ENCODE peak calls at places on chromosomes 12 and 14, in ten cellular contexts. L, S, U, J, X, H, D, K, N and M are unnamed samples.

GRCh38 chr12:111819191-111820158 is 22.6 kb upstream of the MAPKAPK5 start:
- DNase-seq in S (no peak), L (no peak), U (no peak), J (no peak), H (no peak), X (peak; percentile 42), N (peak; percentile 50), K (no peak), D (no peak), M (no peak)

GRCh38 chr12:58648151-58648550 is 272.2 kb downstream of the LRIG3 start:
- DNase-seq in H (no peak), N (no peak), K (no peak), U (no peak), X (no peak), J (no peak), D (no peak), S (no peak), L (no peak), M (no peak)

GRCh38 chr12:26831959-26832816 is 806 bp downstream of the ITPR2 start:
- DNase-seq in J (peak; percentile 76), H (peak; percentile 58), L (peak; percentile 66), S (peak; percentile 65), K (peak; percentile 45), D (no peak), N (peak; percentile 75), U (peak; percentile 56), X (peak; percentile 64), M (peak; percentile 64)

GRCh38 chr12:12214635-12215131 is 52.2 kb downstream of the LRP6 start:
- DNase-seq in U (no peak), J (no peak), S (no peak), X (no peak), N (no peak), K (no peak), D (no peak), H (no peak), L (no peak), M (no peak)

GRCh38 chr12:121769831-121770301 is 23.6 kb downstream of the RHOF start:
- DNase-seq in N (no peak), D (no peak), J (no peak), H (no peak), X (peak; percentile 44), L (no peak), S (no peak), K (no peak), U (no peak), M (no peak)

GRCh38 chr14:50085570-50086315 is 30.6 kb downstream of the VCPKMT start:
- DNase-seq in D (no peak), N (no peak), J (no peak), U (no peak), X (no peak), K (no peak), H (no peak), S (no peak), L (no peak), M (peak; percentile 44)

GRCh38 chr12:26623136-26623535 is 209.9 kb downstream of the ITPR2 start:
- DNase-seq in N (no peak), J (no peak), H (no peak), D (no peak), L (no peak), U (no peak), S (no peak), X (no peak), K (no peak), M (no peak)

GRCh38 chr12:78101946-78102635 is 271.4 kb downstream of the NAV3 start:
- DNase-seq in D (no peak), J (no peak), S (no peak), U (no peak), X (no peak), N (no peak), L (no peak), K (no peak), H (no peak), M (no peak)

GRCh38 chr12:131703161-131703560 is 7.7 kb upstream of the SFSWAP start:
- DNase-seq in N (no peak), S (no peak), L (no peak), H (no peak), K (no peak), J (no peak), D (no peak), U (no peak), X (no peak), M (no peak)

GRCh38 chr12:131699434-131699833 is 11.5 kb upstream of the SFSWAP start:
- DNase-seq in S (no peak), N (no peak), K (no peak), H (no peak), X (no peak), D (no peak), U (no peak), J (no peak), L (no peak), M (no peak)

GRCh38 chr12:131702573-131702877 is 8.4 kb upstream of the SFSWAP start:
- DNase-seq in D (no peak), J (no peak), H (no peak), X (no peak), L (no peak), S (no peak), N (no peak), U (no peak), K (no peak), M (no peak)

GRCh38 chr12:131700271-131700670 is 10.6 kb upstream of the SFSWAP start:
- DNase-seq in D (no peak), J (no peak), K (no peak), H (no peak), L (no peak), U (no peak), S (no peak), N (no peak), X (no peak), M (no peak)

DNA sequence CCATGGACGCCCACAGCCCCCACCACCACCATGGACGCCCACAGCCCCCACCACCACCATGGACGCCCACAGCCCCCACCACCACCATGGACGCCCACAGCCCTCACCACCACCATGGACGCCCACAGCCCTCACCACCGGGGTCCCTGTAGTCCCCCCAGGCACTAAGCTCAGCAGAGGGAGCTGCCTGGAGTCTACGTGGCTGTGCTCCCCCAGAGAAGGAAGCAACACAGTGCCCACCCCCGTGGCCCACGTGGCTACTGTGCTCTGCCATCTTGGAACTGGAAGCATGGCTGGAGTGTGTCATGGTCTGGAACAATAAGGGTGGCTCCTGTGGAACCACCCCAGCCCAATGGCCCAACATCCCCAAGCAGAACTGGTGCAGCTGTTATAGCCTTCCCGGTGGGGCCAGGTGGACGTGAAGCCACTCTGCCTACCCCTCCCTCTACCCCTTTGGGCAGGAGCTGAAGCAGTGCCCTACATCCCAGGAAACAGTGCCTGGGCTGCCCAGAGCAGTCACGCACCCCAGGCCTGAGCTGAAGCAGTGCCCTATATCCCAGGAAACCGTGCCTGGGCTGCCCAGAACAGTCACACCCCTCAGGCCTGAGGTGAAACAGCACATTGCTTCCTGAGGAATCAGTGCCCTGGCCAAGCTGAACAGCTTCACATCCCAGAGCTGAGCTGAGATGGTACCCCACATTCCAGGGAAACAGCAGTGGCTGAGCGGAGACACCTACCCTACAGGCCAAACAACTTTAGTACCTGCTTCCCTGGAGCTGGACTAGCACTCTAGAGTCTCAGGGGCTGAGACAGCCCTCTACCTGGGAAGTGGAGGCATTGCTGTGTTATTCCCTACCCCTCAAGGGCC is 9.0 kb upstream of the SFSWAP start:
- DNase-seq in X (no peak), L (no peak), D (no peak), J (no peak), H (no peak), S (no peak), K (no peak), U (no peak), N (no peak), M (no peak)
- TF ChIP-seq CTCF in X (no peak), L (no peak), D (no peak), J (no peak), H (no peak), S (no peak), K (no peak), U (no peak), N (no peak), M (no peak)

DNA sequence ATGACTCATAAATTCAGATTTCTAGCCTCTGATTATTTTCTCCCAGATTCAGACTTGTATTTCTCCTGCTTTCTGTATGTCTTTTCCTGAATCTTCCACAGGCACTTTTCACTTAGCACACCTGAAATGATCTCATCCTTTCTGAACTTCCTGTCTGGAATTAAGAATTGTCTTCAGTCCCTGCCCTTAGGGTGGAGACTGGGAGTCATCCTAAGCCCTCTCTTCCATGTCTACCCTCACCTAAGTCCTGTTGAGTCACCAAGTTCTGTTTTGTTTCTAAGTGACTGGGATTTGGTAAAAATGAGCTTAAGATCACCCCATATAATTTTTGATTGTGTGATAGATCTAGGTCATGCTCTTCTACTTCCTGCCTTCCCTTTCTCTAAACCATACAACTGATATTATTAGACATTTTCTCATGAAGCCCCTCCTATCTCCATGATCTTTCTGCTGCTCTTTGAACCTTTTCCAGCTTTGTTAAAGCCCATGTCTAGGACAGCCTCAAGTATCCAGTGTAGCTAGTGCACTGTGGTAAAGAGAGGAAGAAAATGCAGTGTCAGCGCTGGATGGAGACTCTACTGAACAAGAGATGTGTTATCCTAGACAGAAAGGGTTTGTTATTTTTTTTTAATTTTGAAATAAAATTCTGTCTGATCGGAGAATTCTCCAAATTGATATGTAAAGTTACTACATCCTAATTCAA is 13.2 kb downstream of the AKAP6 start:
- DNase-seq in K (no peak), H (no peak), X (no peak), U (no peak), D (no peak), J (no peak), N (no peak), S (no peak), L (no peak), M (no peak)
- TF ChIP-seq CTCF in K (no peak), H (no peak), X (no peak), U (no peak), D (no peak), J (no peak), N (no peak), S (no peak), L (no peak), M (no peak)

GRCh38 chr12:24025153-24025798 is 75.8 kb upstream of the SOX5 start:
- DNase-seq in U (no peak), H (no peak), L (peak; percentile 20), N (no peak), D (no peak), K (no peak), X (no peak), J (no peak), S (no peak), M (no peak)

DNA sequence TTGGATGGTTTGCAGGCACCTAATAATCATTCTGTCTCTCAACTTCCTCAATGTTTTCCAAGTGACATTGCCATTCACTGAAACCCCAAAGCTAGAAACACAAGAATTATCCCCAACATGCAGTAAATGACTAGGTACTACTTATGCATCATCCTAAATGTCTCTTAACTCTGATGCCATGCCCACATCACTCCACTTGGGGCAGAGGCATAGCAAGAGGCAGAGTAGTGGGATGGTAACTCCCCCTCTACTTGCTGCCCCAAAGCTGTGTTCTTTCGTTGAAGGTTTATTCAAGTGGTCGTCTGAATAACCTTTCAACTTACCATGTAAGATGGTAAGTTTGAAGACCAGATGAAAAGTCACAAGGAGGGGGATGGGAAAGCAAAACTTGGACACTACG is 77.9 kb upstream of the SOX5 start:
- DNase-seq in K (no peak), D (no peak), L (no peak), H (no peak), U (no peak), X (no peak), S (no peak), N (no peak), J (no peak), M (no peak)
- TF ChIP-seq CTCF in K (peak; percentile 29), D (no peak), L (no peak), H (no peak), U (no peak), X (no peak), S (no peak), N (no peak), J (no peak), M (no peak)

GRCh38 chr14:77324289-77324688 is 3.5 kb downstream of the GSTZ1 start:
- DNase-seq in S (no peak), U (no peak), H (no peak), L (no peak), N (no peak), D (no peak), X (no peak), J (no peak), K (no peak), M (no peak)

GRCh38 chr14:77322951-77323350 is 2.1 kb downstream of the GSTZ1 start:
- DNase-seq in S (no peak), N (no peak), J (no peak), D (no peak), K (no peak), X (no peak), U (no peak), H (no peak), L (no peak), M (no peak)

GRCh38 chr14:77323571-77323970 is 2.7 kb downstream of the GSTZ1 start:
- DNase-seq in S (no peak), X (no peak), K (no peak), U (no peak), H (no peak), J (no peak), L (no peak), N (no peak), D (no peak), M (no peak)

GRCh38 chr14:77320238-77320935 is at the start of gene POMT2:
- DNase-seq in N (peak; percentile 96), U (peak; percentile 94), H (peak; percentile 95), K (peak; percentile 91), D (peak; percentile 63), L (peak; percentile 97), J (peak; percentile 95), X (peak; percentile 95), S (peak; percentile 96), M (peak; percentile 93)

DNA sequence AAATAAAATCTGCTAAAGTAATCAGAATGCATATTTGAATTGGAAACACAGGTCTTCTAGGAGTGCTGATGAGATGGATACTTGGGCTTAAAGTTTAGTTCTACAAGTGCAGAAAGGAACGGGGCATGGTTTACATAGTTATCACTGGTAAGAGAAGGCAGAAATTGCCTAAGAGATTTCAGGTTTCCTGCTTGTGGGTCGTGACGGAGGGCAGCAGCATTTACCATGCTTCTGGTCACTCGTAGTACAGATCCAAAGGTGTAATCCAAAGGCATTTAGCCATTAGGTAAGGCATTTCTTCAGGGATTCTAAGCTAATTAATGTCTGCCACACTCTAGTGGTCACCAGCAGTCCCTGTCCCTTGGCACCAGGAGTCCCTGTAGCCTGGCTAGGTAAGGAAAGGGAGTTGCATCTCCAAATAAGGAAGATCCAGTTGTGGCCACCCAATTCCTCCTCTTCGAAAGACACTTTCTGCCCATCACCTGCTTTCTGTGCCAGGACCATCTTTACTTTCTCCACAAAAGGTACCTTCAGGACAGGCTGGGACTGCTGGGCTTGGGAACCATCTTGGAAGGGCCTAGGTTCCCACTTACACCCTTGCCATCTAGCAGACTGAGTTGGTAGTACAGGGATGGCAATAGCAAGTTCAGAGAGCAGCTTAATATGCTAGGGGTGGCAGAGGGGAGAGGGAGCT is 1.5 kb downstream of the GSTZ1 start:
- DNase-seq in S (no peak), L (no peak), N (no peak), H (no peak), X (no peak), K (no peak), D (no peak), J (no peak), U (no peak), M (no peak)
- TF ChIP-seq CTCF in S (no peak), L (no peak), N (no peak), H (no peak), X (no peak), K (no peak), D (no peak), J (no peak), U (no peak), M (no peak)